ENCODE peak calls at places on chromosomes 3 and 15, in ten cellular contexts. X is HCT116, E is B cell, U is RWPE1, P is cardiac muscle cell, F is neural crest cell, C is fibroblast of lung, R is OCI-LY7, Y is foreskin fibroblast, G is MCF 10A. L is an unnamed sample.

GRCh38 chr3:47001731-47002489 is 22.4 kb downstream of the NBEAL2 start:
- DNase-seq in X (no peak), E (peak), U (no peak), P (no peak), F (no peak), C (no peak), R (no peak), Y (no peak), G (no peak), L (no peak)

GRCh38 chr3:57397175-57398026 is 104.9 kb upstream of the ASB14 start:
- DNase-seq in X (peak), E (peak), U (peak), P (peak), F (peak), C (peak), R (peak), Y (peak), G (peak), L (no peak)

GRCh38 chr3:87997298-87997697 is 61.5 kb downstream of the CGGBP1 start:
- DNase-seq in X (no peak), E (no peak), U (no peak), P (no peak), F (no peak), C (peak), R (no peak), Y (peak), G (peak), L (no peak)

GRCh38 chr3:178295257-178295912 is 240.9 kb upstream of the KCNMB2 start:
- DNase-seq in X (no peak), E (no peak), U (no peak), P (peak), F (no peak), C (peak), R (no peak), Y (peak), G (no peak), L (no peak)

GRCh38 chr15:50940506-50940905 is 32.0 kb downstream of the AP4E1 start:
- DNase-seq in X (no peak), E (no peak), U (no peak), P (peak), F (no peak), C (peak), R (no peak), Y (no peak), G (peak), L (no peak)

GRCh38 chr3:197394464-197395321 is 96.3 kb upstream of the DLG1 start:
- DNase-seq in X (peak), E (no peak), U (peak), P (peak), F (no peak), C (peak), R (no peak), Y (peak), G (peak), L (no peak)

GRCh38 chr3:171349392-171349791 is 110.8 kb downstream of the TNIK start:
- DNase-seq in X (no peak), E (no peak), U (no peak), P (no peak), F (peak), C (peak), R (no peak), Y (peak), G (peak), L (no peak)

GRCh38 chr15:85354432-85354831 is 26.0 kb upstream of the AKAP13 start:
- DNase-seq in X (no peak), E (no peak), U (no peak), P (peak), F (no peak), C (peak), R (no peak), Y (peak), G (no peak), L (no peak)

DNA sequence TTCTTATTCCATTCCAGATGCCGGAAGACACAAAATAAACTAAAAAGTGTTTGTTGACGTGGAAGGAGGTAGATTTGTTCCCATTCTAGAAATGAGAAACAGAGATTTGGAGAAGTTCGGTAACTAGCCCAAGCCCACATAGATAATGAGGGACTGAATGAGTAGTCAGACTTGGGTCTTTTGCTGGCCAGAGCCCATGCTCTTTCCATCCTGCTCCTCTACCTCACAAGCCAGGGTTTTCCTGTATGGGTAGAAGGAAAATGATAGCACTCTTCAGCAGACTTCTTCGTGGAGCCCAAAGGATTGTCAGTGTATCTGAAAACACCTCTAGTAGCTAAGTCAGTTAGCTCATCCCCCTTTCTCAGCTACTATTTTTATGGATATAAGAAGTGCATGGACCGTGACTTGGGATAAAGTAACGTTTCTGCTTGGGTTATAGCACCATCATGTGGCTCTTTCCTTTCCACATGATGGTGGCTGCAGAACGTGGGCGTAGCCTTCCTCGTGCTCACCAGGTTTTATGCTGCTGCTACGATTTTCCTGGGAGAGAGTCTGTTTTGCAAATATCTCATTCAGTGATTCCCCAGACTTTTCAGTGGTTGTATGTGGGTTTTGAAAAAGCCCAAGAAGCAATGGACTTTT is 84.6 kb downstream of the DGKG start:
- DNase-seq in X (peak), E (no peak), U (peak), P (peak), F (peak), C (peak), R (no peak), Y (peak), G (peak), L (no peak)
- TF ChIP-seq CTCF in X (peak), E (no peak), U (peak), P (peak), F (peak), C (peak), R (peak), Y (peak), G (peak), L (no peak)

DNA sequence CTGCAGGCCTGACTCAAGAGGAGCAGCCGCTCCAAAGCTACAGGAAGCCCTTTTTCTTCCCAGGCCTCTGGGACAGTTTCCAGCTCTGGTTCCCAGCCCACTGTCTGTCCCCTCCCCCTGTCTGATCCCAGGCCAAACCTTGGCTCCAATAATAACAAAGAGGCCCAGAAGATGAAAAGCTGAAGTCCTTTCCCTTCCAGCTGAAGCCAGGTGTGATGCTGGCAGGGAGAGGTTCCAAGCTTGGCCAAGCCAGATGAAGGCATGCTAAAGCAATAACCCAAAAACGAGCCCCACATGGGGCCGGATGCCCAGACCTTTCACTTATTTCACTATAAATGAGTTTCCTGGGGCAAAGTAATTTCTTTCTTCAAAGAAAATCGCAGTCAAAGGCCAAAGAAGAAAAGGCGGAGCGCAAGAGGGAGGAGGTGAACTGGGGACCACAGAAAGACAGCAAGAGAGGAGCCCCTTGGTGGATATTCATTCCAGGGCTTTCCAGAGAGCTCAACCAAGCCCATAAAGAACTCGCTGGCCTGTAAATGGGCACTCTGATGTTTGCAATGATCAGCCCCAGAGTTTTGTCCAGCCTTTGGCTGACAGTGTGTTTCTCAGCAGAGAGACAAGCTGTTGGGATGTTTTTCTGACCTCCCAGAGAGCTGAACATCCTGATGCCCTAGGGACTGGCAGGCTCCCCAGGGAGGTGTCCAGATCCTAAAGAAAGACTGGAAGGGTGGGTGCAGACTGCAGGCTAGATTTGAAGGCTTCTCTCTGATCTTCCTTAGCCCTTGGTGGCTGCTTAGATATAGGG is 157.6 kb downstream of the UACA start:
- DNase-seq in X (no peak), E (no peak), U (no peak), P (peak), F (no peak), C (peak), R (no peak), Y (peak), G (peak), L (no peak)
- TF ChIP-seq CTCF in X (no peak), E (no peak), U (no peak), P (no peak), F (no peak), C (no peak), R (no peak), Y (no peak), G (no peak), L (no peak)

DNA sequence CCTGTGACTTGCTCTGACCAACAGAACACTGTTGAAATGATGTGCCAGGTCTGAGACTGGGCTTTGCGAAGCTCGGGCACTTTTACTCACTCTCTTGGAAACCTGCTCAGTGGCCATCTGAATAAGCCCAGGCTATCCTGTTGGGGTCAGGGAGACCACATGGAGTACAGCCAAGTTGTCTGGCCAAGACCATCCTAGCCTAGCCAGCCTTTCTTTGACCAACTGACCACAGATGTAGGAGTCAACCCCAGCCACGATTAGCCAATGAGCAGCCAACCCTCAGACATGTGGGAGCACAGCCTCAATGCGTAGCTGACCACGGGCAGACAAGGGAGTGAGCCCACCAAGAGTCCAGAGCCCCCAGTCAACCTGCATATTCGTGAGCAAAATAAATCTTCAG is 26.1 kb downstream of the CCR9 start:
- DNase-seq in X (no peak), E (no peak), U (no peak), P (no peak), F (no peak), C (no peak), R (no peak), Y (no peak), G (no peak), L (no peak)
- TF ChIP-seq CTCF in X (no peak), E (no peak), U (no peak), P (no peak), F (no peak), C (no peak), R (no peak), Y (no peak), G (no peak), L (no peak)

GRCh38 chr15:80476036-80476435 is 71.9 kb downstream of the ARNT2 start:
- DNase-seq in X (no peak), E (no peak), U (no peak), P (no peak), F (no peak), C (peak), R (no peak), Y (no peak), G (no peak), L (no peak)

GRCh38 chr15:80474751-80475295 is 70.6 kb downstream of the ARNT2 start:
- DNase-seq in X (no peak), E (no peak), U (no peak), P (no peak), F (no peak), C (peak), R (no peak), Y (no peak), G (no peak), L (no peak)

GRCh38 chr15:80473574-80474223 is 69.5 kb downstream of the ARNT2 start:
- DNase-seq in X (no peak), E (no peak), U (no peak), P (no peak), F (no peak), C (no peak), R (no peak), Y (no peak), G (no peak), L (no peak)

GRCh38 chr15:80475572-80475971 is 71.4 kb downstream of the ARNT2 start:
- DNase-seq in X (no peak), E (no peak), U (no peak), P (no peak), F (no peak), C (no peak), R (no peak), Y (no peak), G (no peak), L (no peak)

DNA sequence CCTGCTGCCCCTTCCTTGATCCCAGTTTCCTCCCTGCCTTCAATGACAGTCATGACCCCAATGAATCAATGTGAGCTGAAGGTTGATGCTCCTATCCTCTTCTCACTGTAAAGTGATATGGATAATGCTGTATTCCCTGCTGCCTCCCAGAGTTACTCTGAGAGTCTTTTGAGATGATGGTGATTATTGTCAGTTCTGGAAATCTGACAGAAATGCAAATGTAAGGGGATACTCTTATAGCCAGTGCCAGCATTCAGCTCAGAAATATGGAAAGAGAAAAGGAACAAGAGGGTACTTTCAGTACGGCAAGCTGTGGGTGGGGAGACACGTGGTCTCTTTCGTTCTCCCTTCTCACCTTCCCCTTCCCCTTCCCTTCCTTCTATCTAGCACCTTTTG is 70.0 kb downstream of the ARNT2 start:
- DNase-seq in X (no peak), E (no peak), U (no peak), P (no peak), F (no peak), C (peak), R (no peak), Y (no peak), G (no peak), L (no peak)
- TF ChIP-seq CTCF in X (no peak), E (no peak), U (no peak), P (no peak), F (no peak), C (no peak), R (no peak), Y (no peak), G (no peak), L (no peak)

GRCh38 chr3:167684389-167684993 is 30.7 kb upstream of the WDR49 start:
- DNase-seq in X (peak), E (peak), U (peak), P (peak), F (peak), C (peak), R (peak), Y (peak), G (peak), L (no peak)
- TF ChIP-seq CTCF in X (peak), E (peak), U (peak), P (peak), F (peak), C (peak), R (peak), Y (peak), G (peak), L (peak)

GRCh38 chr3:190120161-190121060 is at the start of gene P3H2:
- DNase-seq in X (peak), E (no peak), U (peak), P (peak), F (peak), C (peak), R (no peak), Y (peak), G (peak), L (peak)
- TF ChIP-seq CTCF in X (no peak), E (no peak), U (peak), P (peak), F (peak), C (peak), R (no peak), Y (peak), G (peak), L (no peak)

GRCh38 chr15:37204698-37205097 is 104.3 kb upstream of the MEIS2 start:
- DNase-seq in X (no peak), E (no peak), U (no peak), P (no peak), F (no peak), C (no peak), R (no peak), Y (no peak), G (no peak), L (no peak)
- TF ChIP-seq CTCF in X (no peak), E (no peak), U (no peak), P (no peak), F (peak), C (no peak), R (peak), Y (no peak), G (no peak), L (no peak)

DNA sequence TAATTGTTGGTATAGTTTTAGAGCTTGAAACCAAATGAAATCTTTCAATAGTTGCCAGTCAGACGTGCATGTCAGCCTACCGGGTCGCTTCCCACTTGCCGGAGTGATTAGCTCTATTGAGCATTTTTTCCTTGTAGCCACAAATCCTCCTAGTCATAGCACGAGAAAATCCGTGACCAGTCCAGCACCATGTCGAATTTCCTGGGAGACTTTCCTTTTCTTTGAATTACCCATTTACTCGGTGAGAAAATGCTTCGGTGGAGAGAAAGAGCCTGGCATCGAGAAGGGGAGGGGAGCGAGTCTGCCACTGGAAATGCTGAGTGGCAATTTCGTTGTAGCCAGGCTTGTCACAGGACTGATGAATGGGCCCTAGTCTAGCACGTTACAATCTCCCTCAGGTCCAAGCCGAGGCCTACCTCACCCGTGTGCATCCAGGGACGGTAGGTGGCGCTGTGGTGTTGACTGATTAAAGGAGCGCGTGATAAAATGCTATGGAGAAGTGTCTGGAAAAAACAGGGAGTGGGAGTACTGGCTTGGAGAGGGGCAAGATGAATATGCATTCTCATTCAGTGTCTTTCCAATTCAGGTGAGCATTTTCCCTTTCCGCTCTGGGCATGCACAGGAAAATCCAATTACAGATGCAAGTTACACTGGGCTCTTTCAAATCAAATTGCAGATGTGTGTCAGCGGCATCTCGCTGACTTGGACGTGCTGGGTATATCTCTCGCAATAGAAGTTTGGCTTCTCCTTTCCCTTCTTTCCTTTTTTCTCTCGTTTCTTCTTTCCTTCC is 238.8 kb downstream of the EDEM1 start:
- DNase-seq in X (peak), E (peak), U (peak), P (peak), F (peak), C (peak), R (peak), Y (no peak), G (peak), L (peak)
- TF ChIP-seq CTCF in X (peak), E (peak), U (peak), P (peak), F (peak), C (peak), R (peak), Y (peak), G (peak), L (peak)

DNA sequence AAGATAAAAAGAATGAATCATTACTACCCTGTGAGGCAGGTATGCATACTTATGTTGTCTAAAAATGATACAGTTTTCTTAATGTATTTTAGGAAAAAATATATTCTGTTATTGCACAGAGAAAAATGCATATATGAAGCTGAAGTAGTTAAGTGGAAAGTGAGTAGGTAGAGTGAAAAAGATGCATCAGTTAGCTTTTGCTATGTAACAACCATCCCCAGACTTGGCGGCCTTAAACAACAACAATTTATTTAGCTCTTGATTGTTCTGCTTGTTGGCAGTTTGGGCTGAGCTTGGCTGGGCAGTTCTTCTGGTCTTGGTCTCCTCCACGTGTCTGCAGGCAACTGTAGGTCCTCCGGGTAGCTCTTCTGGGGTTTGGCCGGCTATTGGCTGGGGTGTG is 45.7 kb downstream of the SLC6A6 start:
- DNase-seq in X (no peak), E (no peak), U (no peak), P (no peak), F (no peak), C (no peak), R (no peak), Y (no peak), G (no peak), L (no peak)
- TF ChIP-seq CTCF in X (no peak), E (no peak), U (no peak), P (no peak), F (no peak), C (no peak), R (no peak), Y (no peak), G (no peak), L (no peak)

DNA sequence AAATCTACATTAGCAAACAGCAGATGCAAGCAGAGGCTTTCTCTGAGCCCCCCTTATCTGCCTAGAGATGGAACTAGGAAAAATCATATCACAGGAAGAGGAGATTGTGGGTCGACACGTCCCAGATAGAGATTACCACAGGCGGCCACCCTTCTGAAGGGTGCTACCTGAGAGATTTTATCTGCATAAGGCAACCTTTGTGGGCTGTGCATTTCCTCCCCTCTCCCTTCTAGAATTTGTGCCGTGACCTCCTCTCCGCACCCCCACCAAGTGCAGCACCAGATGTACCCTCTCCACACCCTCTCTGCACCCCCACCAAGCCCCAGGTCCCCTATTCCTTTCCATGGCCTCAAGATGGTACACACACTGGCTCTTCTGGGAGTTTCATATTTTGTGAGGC is 27.4 kb downstream of the METTL6 start:
- DNase-seq in X (no peak), E (no peak), U (no peak), P (no peak), F (no peak), C (no peak), R (no peak), Y (no peak), G (no peak), L (no peak)
- TF ChIP-seq CTCF in X (no peak), E (no peak), U (no peak), P (no peak), F (no peak), C (no peak), R (no peak), Y (no peak), G (no peak), L (no peak)

L was measured in mesothelial cell of epicardium.